ENCODE peak calls at places on chromosomes 1 and 21, in four cellular contexts. One of them, this sample, is unnamed.

GRCh38 chr1:207282049-207282448 is 39.4 kb upstream of the CD55 start:
- DNase-seq in fibroblast of lung: peak
- DNase-seq in cerebellum: no peak
- DNase-seq in CD8-positive, alpha-beta memory T cell: no peak
- DNase-seq in this sample: peak

GRCh38 chr1:178574345-178574744 is 61.4 kb downstream of the TEX35 start:
- DNase-seq in fibroblast of lung: no peak
- DNase-seq in cerebellum: no peak
- DNase-seq in CD8-positive, alpha-beta memory T cell: no peak
- DNase-seq in this sample: no peak

GRCh38 chr21:15935530-15935929 is 205.7 kb downstream of the USP25 start:
- DNase-seq in fibroblast of lung: no peak
- DNase-seq in cerebellum: no peak
- DNase-seq in CD8-positive, alpha-beta memory T cell: no peak
- DNase-seq in this sample: no peak

GRCh38 chr21:16192900-16193299 is 463.1 kb downstream of the USP25 start:
- DNase-seq in fibroblast of lung: peak
- DNase-seq in cerebellum: no peak
- DNase-seq in CD8-positive, alpha-beta memory T cell: no peak
- DNase-seq in this sample: no peak

GRCh38 chr1:28123461-28123961 is 35.1 kb upstream of the EYA3 start:
- DNase-seq in fibroblast of lung: peak
- DNase-seq in cerebellum: no peak
- DNase-seq in CD8-positive, alpha-beta memory T cell: no peak
- DNase-seq in this sample: peak

GRCh38 chr1:206004269-206004800 is 1.1 kb upstream of the RAB7B start:
- DNase-seq in fibroblast of lung: peak
- DNase-seq in cerebellum: no peak
- DNase-seq in CD8-positive, alpha-beta memory T cell: no peak
- DNase-seq in this sample: no peak

GRCh38 chr1:195899762-195900352 is 708.4 kb downstream of the KCNT2 start:
- DNase-seq in fibroblast of lung: peak
- DNase-seq in cerebellum: no peak
- DNase-seq in CD8-positive, alpha-beta memory T cell: no peak
- DNase-seq in this sample: peak

GRCh38 chr1:203150511-203151297 is 23.2 kb downstream of the ADORA1 start:
- DNase-seq in fibroblast of lung: no peak
- DNase-seq in cerebellum: no peak
- DNase-seq in CD8-positive, alpha-beta memory T cell: no peak
- DNase-seq in this sample: no peak

GRCh38 chr1:37323486-37324377 is 150.6 kb upstream of the ZC3H12A start:
- DNase-seq in fibroblast of lung: no peak
- DNase-seq in cerebellum: no peak
- DNase-seq in CD8-positive, alpha-beta memory T cell: no peak
- DNase-seq in this sample: peak

GRCh38 chr1:207007352-207008033 is 25.1 kb downstream of the C1orf116 start:
- DNase-seq in fibroblast of lung: peak
- DNase-seq in cerebellum: no peak
- DNase-seq in CD8-positive, alpha-beta memory T cell: no peak
- DNase-seq in this sample: peak

GRCh38 chr21:42540396-42540795 is 26.7 kb downstream of the SLC37A1 start:
- DNase-seq in fibroblast of lung: no peak
- DNase-seq in cerebellum: no peak
- DNase-seq in CD8-positive, alpha-beta memory T cell: no peak
- DNase-seq in this sample: no peak

GRCh38 chr21:45224189-45224938 is 63.3 kb downstream of the POFUT2 start:
- DNase-seq in fibroblast of lung: peak
- DNase-seq in cerebellum: no peak
- DNase-seq in CD8-positive, alpha-beta memory T cell: peak
- DNase-seq in this sample: no peak

GRCh38 chr1:20126041-20126805 is 6.9 kb upstream of the PLA2G2D start:
- DNase-seq in fibroblast of lung: no peak
- DNase-seq in cerebellum: no peak
- DNase-seq in CD8-positive, alpha-beta memory T cell: no peak
- DNase-seq in this sample: no peak

GRCh38 chr1:209627349-209628196 is 24.7 kb downstream of the LAMB3 start:
- DNase-seq in fibroblast of lung: peak
- DNase-seq in cerebellum: peak
- DNase-seq in CD8-positive, alpha-beta memory T cell: peak
- DNase-seq in this sample: peak

GRCh38 chr1:244352156-244352830 is 99.4 kb downstream of the ADSS2 start:
- DNase-seq in fibroblast of lung: peak
- DNase-seq in cerebellum: no peak
- DNase-seq in CD8-positive, alpha-beta memory T cell: no peak
- DNase-seq in this sample: no peak

GRCh38 chr1:29394521-29394921 is 158.2 kb downstream of the PTPRU start:
- DNase-seq in fibroblast of lung: no peak
- DNase-seq in cerebellum: no peak
- DNase-seq in CD8-positive, alpha-beta memory T cell: no peak
- DNase-seq in this sample: no peak

GRCh38 chr1:42935313-42935624 is 23.4 kb downstream of the SLC2A1 start:
- DNase-seq in fibroblast of lung: no peak
- DNase-seq in cerebellum: no peak
- DNase-seq in CD8-positive, alpha-beta memory T cell: no peak
- DNase-seq in this sample: no peak

GRCh38 chr1:185439727-185440415 is 122.8 kb upstream of the IVNS1ABP start:
- DNase-seq in fibroblast of lung: peak
- DNase-seq in cerebellum: no peak
- DNase-seq in CD8-positive, alpha-beta memory T cell: no peak
- DNase-seq in this sample: peak

GRCh38 chr1:48530727-48531351 is 58.8 kb upstream of the SPATA6 start:
- DNase-seq in fibroblast of lung: peak
- DNase-seq in cerebellum: no peak
- DNase-seq in CD8-positive, alpha-beta memory T cell: no peak
- DNase-seq in this sample: peak

GRCh38 chr1:39842726-39843305 is 40.5 kb downstream of the TRIT1 start:
- DNase-seq in fibroblast of lung: no peak
- DNase-seq in cerebellum: peak
- DNase-seq in CD8-positive, alpha-beta memory T cell: no peak
- DNase-seq in this sample: no peak

GRCh38 chr1:225818229-225818628 is 8.3 kb downstream of the EPHX1 start:
- DNase-seq in fibroblast of lung: no peak
- DNase-seq in cerebellum: no peak
- DNase-seq in CD8-positive, alpha-beta memory T cell: no peak
- DNase-seq in this sample: no peak

GRCh38 chr1:85027242-85027983 is 20.9 kb downstream of the MCOLN3 start:
- DNase-seq in fibroblast of lung: peak
- DNase-seq in cerebellum: no peak
- DNase-seq in CD8-positive, alpha-beta memory T cell: no peak
- DNase-seq in this sample: peak

GRCh38 chr21:15495965-15496364 is 233.8 kb upstream of the USP25 start:
- DNase-seq in fibroblast of lung: peak
- DNase-seq in cerebellum: no peak
- DNase-seq in CD8-positive, alpha-beta memory T cell: no peak
- DNase-seq in this sample: no peak

GRCh38 chr1:12052008-12052573 is 11.0 kb upstream of the TNFRSF8 start:
- DNase-seq in fibroblast of lung: peak
- DNase-seq in cerebellum: peak
- DNase-seq in CD8-positive, alpha-beta memory T cell: no peak
- DNase-seq in this sample: peak

GRCh38 chr1:17350053-17350452 is 21.9 kb upstream of the PADI6 start:
- DNase-seq in fibroblast of lung: no peak
- DNase-seq in cerebellum: no peak
- DNase-seq in CD8-positive, alpha-beta memory T cell: no peak
- DNase-seq in this sample: no peak

GRCh38 chr1:10962483-10962882 is 50.0 kb upstream of the TARDBP start:
- DNase-seq in fibroblast of lung: peak
- DNase-seq in cerebellum: no peak
- DNase-seq in CD8-positive, alpha-beta memory T cell: no peak
- DNase-seq in this sample: no peak

GRCh38 chr1:200558866-200559459 is 61.6 kb downstream of the KIF14 start:
- DNase-seq in fibroblast of lung: peak
- DNase-seq in cerebellum: peak
- DNase-seq in CD8-positive, alpha-beta memory T cell: no peak
- DNase-seq in this sample: peak

GRCh38 chr1:202112864-202113689 is 9.6 kb upstream of the GPR37L1 start:
- DNase-seq in fibroblast of lung: peak
- DNase-seq in cerebellum: no peak
- DNase-seq in CD8-positive, alpha-beta memory T cell: no peak
- DNase-seq in this sample: peak